ENCODE peak calls at places on chromosomes 2 and 18, in nine cellular contexts. P is adrenal gland, E is sigmoid colon, S is GM12892, T is upper lobe of left lung, I is spleen, Z is vagina, M is K562, D is transverse colon. C is an unnamed sample.

GRCh38 chr18:70781860-70782453 is 493.1 kb downstream of the SOCS6 start:
- DNase-seq in M (peak; percentile 21), I (no peak), D (peak; percentile 25), T (peak; percentile 34), E (no peak), P (peak; percentile 65), Z (no peak), S (peak; percentile 6), C (no peak)

GRCh38 chr2:136479696-136480095 is 285.6 kb upstream of the THSD7B start:
- DNase-seq in S (no peak), I (no peak), T (no peak), E (no peak), M (no peak), D (no peak), Z (no peak), P (no peak), C (no peak)

GRCh38 chr2:29446852-29447251 is 331.6 kb downstream of the CLIP4 start:
- DNase-seq in T (no peak), D (no peak), I (no peak), S (no peak), Z (no peak), E (no peak), P (no peak), M (no peak), C (no peak)

GRCh38 chr2:37203708-37204107 is 7.4 kb downstream of the CEBPZOS start:
- DNase-seq in S (no peak), P (no peak), T (no peak), I (no peak), E (no peak), M (no peak), Z (no peak), D (no peak), C (no peak)

GRCh38 chr2:71502941-71503738 is 49.8 kb downstream of the DYSF start:
- DNase-seq in M (no peak), D (no peak), P (no peak), Z (no peak), S (no peak), E (peak; percentile 59), I (peak; percentile 44), T (no peak), C (no peak)

GRCh38 chr2:177708106-177708505 is 315.5 kb downstream of the AGPS start:
- DNase-seq in M (no peak), D (no peak), P (no peak), S (no peak), Z (no peak), I (no peak), T (no peak), E (no peak), C (no peak)

GRCh38 chr2:205885492-205886099 is 200.4 kb downstream of the INO80D start:
- DNase-seq in M (peak; percentile 78), P (peak; percentile 94), E (peak; percentile 95), I (peak; percentile 86), S (peak; percentile 53), Z (no peak), D (peak; percentile 89), T (peak; percentile 83), C (peak; percentile 89)

GRCh38 chr2:73020657-73021370 is 50.7 kb downstream of the SFXN5 start:
- DNase-seq in E (no peak), P (peak; percentile 19), T (peak; percentile 20), I (no peak), Z (no peak), D (no peak), S (no peak), M (no peak), C (no peak)

GRCh38 chr2:111930404-111930803 is 32.0 kb downstream of the MERTK start:
- DNase-seq in I (no peak), P (peak; percentile 20), M (no peak), S (no peak), E (no peak), T (no peak), Z (no peak), D (no peak), C (no peak)

GRCh38 chr18:46518438-46518837 is 138.6 kb downstream of the LOXHD1 start:
- DNase-seq in D (no peak), M (no peak), I (no peak), Z (no peak), S (no peak), T (no peak), P (no peak), E (no peak), C (no peak)

GRCh38 chr2:13488965-13489364 is 772.2 kb downstream of the TRIB2 start:
- DNase-seq in D (no peak), P (no peak), E (no peak), I (no peak), Z (no peak), S (no peak), M (no peak), T (no peak), C (no peak)

GRCh38 chr2:71887196-71887595 is 260.5 kb downstream of the CYP26B1 start:
- DNase-seq in D (no peak), M (no peak), S (no peak), T (no peak), I (no peak), E (no peak), Z (no peak), P (peak; percentile 11), C (no peak)

GRCh38 chr2:145018502-145018901 is 498.6 kb upstream of the ZEB2 start:
- DNase-seq in D (no peak), Z (no peak), S (no peak), T (no peak), E (no peak), P (no peak), M (no peak), I (no peak), C (no peak)

GRCh38 chr2:173766537-173767289 is 198.5 kb downstream of the SP3 start:
- DNase-seq in E (no peak), P (no peak), D (no peak), M (no peak), S (no peak), Z (no peak), T (no peak), I (no peak), C (no peak)

GRCh38 chr2:64858541-64859031 is 130.6 kb upstream of the SLC1A4 start:
- DNase-seq in Z (no peak), T (no peak), M (no peak), I (peak; percentile 79), S (no peak), P (no peak), D (peak; percentile 24), E (peak; percentile 70), C (no peak)

GRCh38 chr2:64860936-64861335 is 128.3 kb upstream of the SLC1A4 start:
- DNase-seq in E (no peak), M (no peak), Z (no peak), T (no peak), D (no peak), S (no peak), P (no peak), I (no peak), C (no peak)

GRCh38 chr2:64860321-64860751 is 128.9 kb upstream of the SLC1A4 start:
- DNase-seq in M (no peak), S (no peak), E (no peak), I (peak; percentile 87), Z (no peak), T (no peak), P (no peak), D (peak; percentile 27), C (peak; percentile 47)

GRCh38 chr2:64857581-64858471 is 131.4 kb upstream of the SLC1A4 start:
- DNase-seq in T (no peak), Z (no peak), M (no peak), I (no peak), E (peak; percentile 80), P (peak; percentile 66), D (no peak), S (no peak), C (peak; percentile 86)

GRCh38 chr2:64859208-64860161 is 129.7 kb upstream of the SLC1A4 start:
- DNase-seq in E (peak; percentile 97), I (peak; percentile 91), S (peak; percentile 52), P (peak; percentile 96), Z (no peak), D (peak; percentile 94), M (peak; percentile 76), T (peak; percentile 97), C (peak; percentile 90)
- TF ChIP-seq POLR2A in E (peak; percentile 23), I (no peak), S (peak; percentile 56), P (peak; percentile 73), Z (peak; percentile 12), D (peak; percentile 70), M (peak; percentile 68), T (no peak), C (no peak)

DNA sequence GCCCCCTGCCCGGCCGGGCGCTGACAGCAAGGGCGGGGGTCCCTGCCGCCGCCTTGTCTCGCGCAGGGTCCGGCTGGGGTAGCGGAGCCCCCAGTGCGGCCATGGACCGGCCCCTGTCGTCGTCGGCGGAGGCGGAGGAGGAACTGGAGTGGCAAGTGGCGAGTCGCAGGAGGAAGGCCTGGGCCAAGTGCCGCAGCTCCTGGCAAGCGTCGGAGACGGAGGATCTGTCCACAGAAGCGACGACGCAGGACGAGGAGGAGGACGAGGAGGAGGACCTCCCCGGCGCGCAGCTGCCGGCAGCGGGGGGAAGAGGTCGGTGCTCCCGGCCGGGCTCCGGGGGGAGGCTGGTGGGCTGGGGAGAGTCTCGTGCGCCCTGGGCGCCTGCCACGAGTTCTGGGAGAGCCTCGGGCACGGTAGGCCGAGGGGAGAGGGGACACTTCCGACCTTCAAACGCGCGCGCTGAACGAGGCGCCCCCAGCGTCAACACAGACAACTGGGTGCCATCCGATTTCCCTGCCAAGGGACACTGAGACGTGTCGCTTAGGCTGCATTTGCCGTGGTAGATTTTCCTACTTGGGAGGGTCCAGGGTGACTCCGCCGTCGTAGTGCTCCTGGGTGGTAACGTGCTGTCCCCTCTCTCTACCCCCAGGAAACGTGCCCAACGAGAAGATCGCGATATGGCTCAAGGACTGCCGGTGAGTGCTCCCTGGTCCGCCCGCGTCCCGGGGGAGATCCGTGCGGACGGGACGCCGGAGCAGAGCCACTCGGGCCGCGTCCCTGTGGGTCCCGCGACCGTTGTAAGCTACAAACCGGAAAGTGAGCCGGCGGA is 650 bp downstream of the ITPRID2 start:
- DNase-seq in P (peak; percentile 77), T (peak; percentile 76), S (peak; percentile 34), D (peak; percentile 71), M (peak; percentile 81), Z (no peak), E (peak; percentile 86), I (peak; percentile 96), C (peak; percentile 66)
- TF ChIP-seq POLR2A in P (peak; percentile 67), T (no peak), S (peak; percentile 45), D (peak; percentile 86), M (peak; percentile 86), Z (peak; percentile 5), E (peak; percentile 21), I (no peak), C (peak; percentile 35)

GRCh38 chr18:79068946-79069791 is at the start of gene ATP9B:
- DNase-seq in Z (no peak), D (peak; percentile 97), T (peak; percentile 97), P (peak; percentile 98), I (peak; percentile 99), E (peak; percentile 99), M (peak; percentile 92), S (peak; percentile 88), C (peak; percentile 100)
- TF ChIP-seq POLR2A in Z (peak; percentile 73), D (peak; percentile 64), T (no peak), P (peak; percentile 83), I (peak; percentile 26), E (no peak), M (peak; percentile 75), S (peak; percentile 72), C (peak; percentile 90)

DNA sequence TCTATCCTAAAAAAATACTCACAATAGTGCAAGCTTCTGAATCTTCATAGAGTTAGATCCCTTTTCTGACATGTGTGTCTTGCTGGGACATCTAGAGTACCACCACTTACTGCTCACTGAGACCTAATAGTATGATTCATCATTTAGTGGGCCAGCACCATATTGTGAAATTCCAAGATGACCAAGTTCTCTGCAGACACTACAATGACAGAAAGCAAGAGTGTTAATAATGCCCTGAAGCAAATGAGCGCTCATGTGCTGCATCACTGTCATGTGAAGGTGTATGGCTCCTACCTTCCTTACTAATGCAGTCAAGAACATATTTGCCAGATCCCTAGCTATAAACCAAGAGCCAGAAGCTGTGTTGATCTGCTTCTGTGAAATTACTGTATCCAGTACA is 606.2 kb upstream of the NXPH2 start:
- DNase-seq in S (no peak), M (no peak), Z (no peak), I (no peak), T (no peak), E (no peak), D (no peak), P (no peak), C (no peak)
- TF ChIP-seq POLR2A in S (no peak), M (no peak), Z (no peak), I (no peak), T (no peak), E (no peak), D (no peak), P (no peak), C (no peak)